ENCODE peak calls at places on chromosomes 7 and 10, in seven cellular contexts. One of them, this sample, is unnamed.

GRCh38 chr7:121831320-121831719 is 41.6 kb upstream of the PTPRZ1 start:
- DNase-seq in EL: no peak
- DNase-seq in NCI-H1417: peak; percentile 53
- DNase-seq in left ventricle myocardium inferior: no peak
- DNase-seq in WERI-Rb-1: no peak
- DNase-seq in G401: peak; percentile 6
- DNase-seq in sciatic nerve: no peak
- DNase-seq in this sample: no peak

GRCh38 chr7:120156476-120156875 is 116.5 kb upstream of the KCND2 start:
- DNase-seq in EL: no peak
- DNase-seq in NCI-H1417: peak; percentile 3
- DNase-seq in left ventricle myocardium inferior: no peak
- DNase-seq in WERI-Rb-1: no peak
- DNase-seq in G401: peak; percentile 76
- DNase-seq in sciatic nerve: no peak
- DNase-seq in this sample: no peak

GRCh38 chr10:59177031-59177861 is 803 bp downstream of the PHYHIPL start:
- DNase-seq in EL: peak; percentile 54
- DNase-seq in NCI-H1417: peak; percentile 78
- DNase-seq in left ventricle myocardium inferior: no peak
- DNase-seq in WERI-Rb-1: peak; percentile 63
- DNase-seq in G401: peak; percentile 64
- DNase-seq in sciatic nerve: no peak
- DNase-seq in this sample: no peak

GRCh38 chr7:135194494-135195095 is 16.7 kb downstream of the WDR91 start:
- DNase-seq in EL: peak; percentile 51
- DNase-seq in NCI-H1417: no peak
- DNase-seq in left ventricle myocardium inferior: no peak
- DNase-seq in WERI-Rb-1: no peak
- DNase-seq in G401: no peak
- DNase-seq in sciatic nerve: no peak
- DNase-seq in this sample: no peak

GRCh38 chr7:143493755-143494154 is 16.1 kb downstream of the TAS2R41 start:
- DNase-seq in EL: no peak
- DNase-seq in NCI-H1417: no peak
- DNase-seq in left ventricle myocardium inferior: no peak
- DNase-seq in WERI-Rb-1: no peak
- DNase-seq in G401: no peak
- DNase-seq in sciatic nerve: no peak
- DNase-seq in this sample: no peak

GRCh38 chr10:46530249-46531186 is 25.9 kb downstream of the GPRIN2 start:
- DNase-seq in EL: peak; percentile 80
- DNase-seq in NCI-H1417: no peak
- DNase-seq in left ventricle myocardium inferior: peak; percentile 10
- DNase-seq in WERI-Rb-1: no peak
- DNase-seq in G401: no peak
- DNase-seq in sciatic nerve: peak; percentile 57
- DNase-seq in this sample: peak; percentile 71

GRCh38 chr10:4650109-4650508 is 175.9 kb upstream of the AKR1E2 start:
- DNase-seq in EL: no peak
- DNase-seq in NCI-H1417: no peak
- DNase-seq in left ventricle myocardium inferior: no peak
- DNase-seq in WERI-Rb-1: no peak
- DNase-seq in G401: no peak
- DNase-seq in sciatic nerve: no peak
- DNase-seq in this sample: no peak

GRCh38 chr10:65234261-65234660 is 1691.6 kb upstream of the LRRTM3 start:
- DNase-seq in EL: no peak
- DNase-seq in NCI-H1417: no peak
- DNase-seq in left ventricle myocardium inferior: no peak
- DNase-seq in WERI-Rb-1: no peak
- DNase-seq in G401: no peak
- DNase-seq in sciatic nerve: no peak
- DNase-seq in this sample: no peak

GRCh38 chr7:102992820-102993531 is 80.2 kb downstream of the LRRC17 start:
- DNase-seq in EL: peak; percentile 79
- DNase-seq in NCI-H1417: no peak
- DNase-seq in left ventricle myocardium inferior: no peak
- DNase-seq in WERI-Rb-1: no peak
- DNase-seq in G401: no peak
- DNase-seq in sciatic nerve: no peak
- DNase-seq in this sample: no peak

GRCh38 chr7:135812151-135812550 is 63.5 kb upstream of the FAM180A start:
- DNase-seq in EL: no peak
- DNase-seq in NCI-H1417: no peak
- DNase-seq in left ventricle myocardium inferior: no peak
- DNase-seq in WERI-Rb-1: no peak
- DNase-seq in G401: no peak
- DNase-seq in sciatic nerve: no peak
- DNase-seq in this sample: no peak

GRCh38 chr7:101913876-101914275 is 96.5 kb downstream of the CUX1 start:
- DNase-seq in EL: no peak
- DNase-seq in NCI-H1417: no peak
- DNase-seq in left ventricle myocardium inferior: no peak
- DNase-seq in WERI-Rb-1: no peak
- DNase-seq in G401: peak; percentile 74
- DNase-seq in sciatic nerve: no peak
- DNase-seq in this sample: no peak

GRCh38 chr10:93149761-93150160 is 76.1 kb downstream of the CYP26A1 start:
- DNase-seq in EL: peak; percentile 68
- DNase-seq in NCI-H1417: no peak
- DNase-seq in left ventricle myocardium inferior: no peak
- DNase-seq in WERI-Rb-1: no peak
- DNase-seq in G401: no peak
- DNase-seq in sciatic nerve: no peak
- DNase-seq in this sample: no peak

GRCh38 chr7:23696916-23697441 is 13.0 kb upstream of the STK31 start:
- DNase-seq in EL: peak; percentile 70
- DNase-seq in NCI-H1417: no peak
- DNase-seq in left ventricle myocardium inferior: peak; percentile 28
- DNase-seq in WERI-Rb-1: peak; percentile 81
- DNase-seq in G401: peak; percentile 23
- DNase-seq in sciatic nerve: no peak
- DNase-seq in this sample: no peak

GRCh38 chr10:51063659-51064535 is 10.4 kb upstream of the PRKG1 start:
- DNase-seq in EL: peak; percentile 55
- DNase-seq in NCI-H1417: no peak
- DNase-seq in left ventricle myocardium inferior: no peak
- DNase-seq in WERI-Rb-1: no peak
- DNase-seq in G401: peak; percentile 17
- DNase-seq in sciatic nerve: no peak
- DNase-seq in this sample: no peak

GRCh38 chr10:132630666-132631347 is 93.2 kb downstream of the INPP5A start:
- DNase-seq in EL: no peak
- DNase-seq in NCI-H1417: no peak
- DNase-seq in left ventricle myocardium inferior: peak; percentile 84
- DNase-seq in WERI-Rb-1: no peak
- DNase-seq in G401: no peak
- DNase-seq in sciatic nerve: peak; percentile 81
- DNase-seq in this sample: peak; percentile 92

GRCh38 chr7:92873776-92874175 is 37.4 kb upstream of the CDK6 start:
- DNase-seq in EL: no peak
- DNase-seq in NCI-H1417: no peak
- DNase-seq in left ventricle myocardium inferior: no peak
- DNase-seq in WERI-Rb-1: no peak
- DNase-seq in G401: no peak
- DNase-seq in sciatic nerve: no peak
- DNase-seq in this sample: no peak

GRCh38 chr7:122629412-122629953 is 69.4 kb downstream of the RNF133 start:
- DNase-seq in EL: no peak
- DNase-seq in NCI-H1417: no peak
- DNase-seq in left ventricle myocardium inferior: no peak
- DNase-seq in WERI-Rb-1: no peak
- DNase-seq in G401: no peak
- DNase-seq in sciatic nerve: no peak
- DNase-seq in this sample: no peak

GRCh38 chr10:89563861-89564478 is 28.6 kb upstream of the SLC16A12 start:
- DNase-seq in EL: peak; percentile 59
- DNase-seq in NCI-H1417: no peak
- DNase-seq in left ventricle myocardium inferior: no peak
- DNase-seq in WERI-Rb-1: no peak
- DNase-seq in G401: peak; percentile 71
- DNase-seq in sciatic nerve: no peak
- DNase-seq in this sample: no peak

GRCh38 chr7:75985518-75986146 is 8.8 kb downstream of the TMEM120A start:
- DNase-seq in EL: no peak
- DNase-seq in NCI-H1417: no peak
- DNase-seq in left ventricle myocardium inferior: no peak
- DNase-seq in WERI-Rb-1: no peak
- DNase-seq in G401: no peak
- DNase-seq in sciatic nerve: no peak
- DNase-seq in this sample: no peak

GRCh38 chr10:21413268-21413667 is 112.2 kb downstream of the SKIDA1 start:
- DNase-seq in EL: no peak
- DNase-seq in NCI-H1417: no peak
- DNase-seq in left ventricle myocardium inferior: no peak
- DNase-seq in WERI-Rb-1: no peak
- DNase-seq in G401: no peak
- DNase-seq in sciatic nerve: no peak
- DNase-seq in this sample: no peak

GRCh38 chr7:131090188-131090587 is 237.5 kb upstream of the MKLN1 start:
- DNase-seq in EL: no peak
- DNase-seq in NCI-H1417: no peak
- DNase-seq in left ventricle myocardium inferior: no peak
- DNase-seq in WERI-Rb-1: no peak
- DNase-seq in G401: no peak
- DNase-seq in sciatic nerve: no peak
- DNase-seq in this sample: no peak

GRCh38 chr7:151249034-151249731 is 689 bp upstream of the SMARCD3 start:
- DNase-seq in EL: peak; percentile 57
- DNase-seq in NCI-H1417: peak; percentile 84
- DNase-seq in left ventricle myocardium inferior: peak; percentile 72
- DNase-seq in WERI-Rb-1: peak; percentile 50
- DNase-seq in G401: peak; percentile 67
- DNase-seq in sciatic nerve: peak; percentile 80
- DNase-seq in this sample: no peak

GRCh38 chr10:103125323-103126267 is 67.5 kb downstream of the NT5C2 start:
- DNase-seq in EL: no peak
- DNase-seq in NCI-H1417: no peak
- DNase-seq in left ventricle myocardium inferior: no peak
- DNase-seq in WERI-Rb-1: peak; percentile 33
- DNase-seq in G401: no peak
- DNase-seq in sciatic nerve: no peak
- DNase-seq in this sample: no peak

GRCh38 chr10:36621346-36621745 is 504.1 kb upstream of the ANKRD30A start:
- DNase-seq in EL: no peak
- DNase-seq in NCI-H1417: no peak
- DNase-seq in left ventricle myocardium inferior: no peak
- DNase-seq in WERI-Rb-1: no peak
- DNase-seq in G401: no peak
- DNase-seq in sciatic nerve: no peak
- DNase-seq in this sample: no peak

GRCh38 chr10:16521311-16522016 is at the start of gene C1QL3:
- DNase-seq in EL: peak; percentile 1
- DNase-seq in NCI-H1417: peak; percentile 61
- DNase-seq in left ventricle myocardium inferior: no peak
- DNase-seq in WERI-Rb-1: no peak
- DNase-seq in G401: peak; percentile 73
- DNase-seq in sciatic nerve: no peak
- DNase-seq in this sample: no peak

GRCh38 chr7:111755388-111755787 is 193.1 kb upstream of the IMMP2L start:
- DNase-seq in EL: no peak
- DNase-seq in NCI-H1417: no peak
- DNase-seq in left ventricle myocardium inferior: no peak
- DNase-seq in WERI-Rb-1: no peak
- DNase-seq in G401: no peak
- DNase-seq in sciatic nerve: no peak
- DNase-seq in this sample: no peak

GRCh38 chr10:111207525-111207924 is 130.7 kb downstream of the ADRA2A start:
- DNase-seq in EL: no peak
- DNase-seq in NCI-H1417: no peak
- DNase-seq in left ventricle myocardium inferior: no peak
- DNase-seq in WERI-Rb-1: no peak
- DNase-seq in G401: no peak
- DNase-seq in sciatic nerve: no peak
- DNase-seq in this sample: no peak

GRCh38 chr7:88141025-88141424 is 78.8 kb downstream of the SRI start:
- DNase-seq in EL: no peak
- DNase-seq in NCI-H1417: no peak
- DNase-seq in left ventricle myocardium inferior: no peak
- DNase-seq in WERI-Rb-1: no peak
- DNase-seq in G401: no peak
- DNase-seq in sciatic nerve: no peak
- DNase-seq in this sample: no peak

GRCh38 chr10:59753267-59753666 is at the start of gene MRLN:
- DNase-seq in EL: no peak
- DNase-seq in NCI-H1417: no peak
- DNase-seq in left ventricle myocardium inferior: no peak
- DNase-seq in WERI-Rb-1: no peak
- DNase-seq in G401: peak; percentile 95
- DNase-seq in sciatic nerve: no peak
- DNase-seq in this sample: no peak